ENCODE peak calls at places on chromosomes 12 and 14, in four cellular contexts. T, R, D and U are unnamed samples.

GRCh38 chr12:53968214-53969127 is 4.5 kb upstream of the HOXC11 start:
- DNase-seq in R (no peak), T (no peak), D (no peak), U (no peak)

GRCh38 chr14:102591372-102591943 is 991 bp upstream of the RCOR1 start:
- DNase-seq in T (peak; percentile 68), D (peak; percentile 22), R (peak; percentile 53), U (peak; percentile 42)

GRCh38 chr12:44000309-44000952 is 164.6 kb downstream of the TMEM117 start:
- DNase-seq in T (peak; percentile 89), R (no peak), D (no peak), U (no peak)

GRCh38 chr12:39595923-39596322 is 23.7 kb downstream of the ABCD2 start:
- DNase-seq in T (no peak), D (no peak), R (no peak), U (no peak)

GRCh38 chr12:10339441-10339840 is 31.8 kb downstream of the KLRD1 start:
- DNase-seq in T (no peak), D (no peak), R (no peak), U (no peak)

GRCh38 chr12:24797901-24798300 is 151.0 kb downstream of the BCAT1 start:
- DNase-seq in D (no peak), T (no peak), R (no peak), U (no peak)

GRCh38 chr12:95336387-95337067 is 118.9 kb downstream of the VEZT start:
- DNase-seq in T (peak; percentile 94), D (peak; percentile 55), R (peak; percentile 49), U (peak; percentile 57)

GRCh38 chr12:79344855-79345840 is 345.6 kb downstream of the PAWR start:
- DNase-seq in D (no peak), T (peak; percentile 85), R (no peak), U (no peak)

GRCh38 chr12:132116709-132117557 is 27.2 kb downstream of the DDX51 start:
- DNase-seq in D (no peak), T (no peak), R (no peak), U (no peak)

GRCh38 chr12:128259556-128260070 is 7.4 kb upstream of the TMEM132C start:
- DNase-seq in R (no peak), D (no peak), T (peak; percentile 41), U (no peak)

GRCh38 chr12:113007166-113007565 is 28.8 kb downstream of the OAS2 start:
- DNase-seq in R (no peak), T (no peak), D (no peak), U (no peak)

GRCh38 chr12:19301688-19302640 is 137.3 kb upstream of the AEBP2 start:
- DNase-seq in D (no peak), T (no peak), R (no peak), U (no peak)

GRCh38 chr12:46788247-46788887 is 37.4 kb downstream of the SLC38A4 start:
- DNase-seq in R (no peak), T (no peak), D (no peak), U (no peak)

GRCh38 chr14:63045234-63045611 is at the start of gene KCNH5:
- DNase-seq in R (peak; percentile 16), T (peak; percentile 83), D (no peak), U (no peak)

GRCh38 chr14:65604946-65605345 is 192.4 kb downstream of the FUT8 start:
- DNase-seq in T (no peak), R (no peak), D (no peak), U (no peak)

GRCh38 chr12:91140660-91141045 is 29.4 kb upstream of the LUM start:
- DNase-seq in R (no peak), T (no peak), D (no peak), U (no peak)

GRCh38 chr14:102241147-102241546 is 63.8 kb downstream of the MOK start:
- DNase-seq in T (no peak), R (no peak), D (no peak), U (no peak)

GRCh38 chr12:82805812-82806497 is 119.2 kb downstream of the TMTC2 start:
- DNase-seq in T (no peak), R (no peak), D (no peak), U (no peak)

GRCh38 chr14:67738740-67739504 is 37.2 kb downstream of the RDH12 start:
- DNase-seq in D (peak; percentile 79), T (no peak), R (peak; percentile 55), U (peak; percentile 89)

GRCh38 chr12:68495666-68496065 is 115.0 kb upstream of the RAP1B start:
- DNase-seq in D (no peak), R (no peak), T (no peak), U (no peak)

GRCh38 chr12:116594325-116595038 is 35.3 kb downstream of the MAP1LC3B2 start:
- DNase-seq in R (peak; percentile 49), T (no peak), D (no peak), U (peak; percentile 76)

GRCh38 chr12:68972570-68972969 is 39.6 kb upstream of the CPM start:
- DNase-seq in T (no peak), R (no peak), D (no peak), U (no peak)

GRCh38 chr12:30823764-30824163 is 69.0 kb upstream of the CAPRIN2 start:
- DNase-seq in T (peak; percentile 45), D (no peak), R (no peak), U (no peak)

GRCh38 chr12:108955225-108955835 is 65.5 kb downstream of the SVOP start:
- DNase-seq in T (no peak), R (peak; percentile 47), D (peak; percentile 21), U (no peak)

GRCh38 chr12:49705479-49706267 is 1.5 kb downstream of the FMNL3 start:
- DNase-seq in R (peak; percentile 29), D (no peak), T (peak; percentile 46), U (peak; percentile 77)

GRCh38 chr12:52566847-52567291 is 6.8 kb downstream of the KRT74 start:
- DNase-seq in D (no peak), R (peak; percentile 68), T (no peak), U (no peak)

GRCh38 chr12:53991077-53991460 is 6.1 kb downstream of the HOXC10 start:
- DNase-seq in D (peak; percentile 85), R (no peak), T (no peak), U (peak; percentile 88)

GRCh38 chr14:21521526-21521925 is 4.6 kb downstream of the SALL2 start:
- DNase-seq in R (no peak), T (no peak), D (no peak), U (no peak)

DNA sequence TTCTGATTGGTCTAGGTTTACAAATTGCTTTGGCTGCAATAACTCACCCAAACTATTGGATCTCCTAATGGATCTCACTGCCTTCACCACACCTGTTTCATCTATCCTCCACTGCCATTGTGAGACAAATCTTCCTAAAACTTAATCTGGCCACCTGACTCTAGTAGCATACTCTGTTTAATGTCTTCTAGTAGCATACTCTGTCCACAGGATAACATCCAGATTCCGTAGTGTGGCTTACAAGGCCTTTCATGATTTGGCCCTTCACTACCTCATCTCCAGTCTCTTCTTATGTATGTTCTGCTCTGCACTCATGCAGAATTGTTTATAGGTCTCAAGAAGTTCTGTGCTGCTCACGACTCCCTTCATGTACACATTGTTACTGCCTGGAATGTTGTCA is 10.0 kb downstream of the HSD17B6 start:
- DNase-seq in D (no peak), R (no peak), T (no peak), U (no peak)
- H3K27ac ChIP-seq in D (no peak overlapping the region), R (no peak overlapping the region), T (no peak overlapping the region), U (no peak overlapping the region)

DNA sequence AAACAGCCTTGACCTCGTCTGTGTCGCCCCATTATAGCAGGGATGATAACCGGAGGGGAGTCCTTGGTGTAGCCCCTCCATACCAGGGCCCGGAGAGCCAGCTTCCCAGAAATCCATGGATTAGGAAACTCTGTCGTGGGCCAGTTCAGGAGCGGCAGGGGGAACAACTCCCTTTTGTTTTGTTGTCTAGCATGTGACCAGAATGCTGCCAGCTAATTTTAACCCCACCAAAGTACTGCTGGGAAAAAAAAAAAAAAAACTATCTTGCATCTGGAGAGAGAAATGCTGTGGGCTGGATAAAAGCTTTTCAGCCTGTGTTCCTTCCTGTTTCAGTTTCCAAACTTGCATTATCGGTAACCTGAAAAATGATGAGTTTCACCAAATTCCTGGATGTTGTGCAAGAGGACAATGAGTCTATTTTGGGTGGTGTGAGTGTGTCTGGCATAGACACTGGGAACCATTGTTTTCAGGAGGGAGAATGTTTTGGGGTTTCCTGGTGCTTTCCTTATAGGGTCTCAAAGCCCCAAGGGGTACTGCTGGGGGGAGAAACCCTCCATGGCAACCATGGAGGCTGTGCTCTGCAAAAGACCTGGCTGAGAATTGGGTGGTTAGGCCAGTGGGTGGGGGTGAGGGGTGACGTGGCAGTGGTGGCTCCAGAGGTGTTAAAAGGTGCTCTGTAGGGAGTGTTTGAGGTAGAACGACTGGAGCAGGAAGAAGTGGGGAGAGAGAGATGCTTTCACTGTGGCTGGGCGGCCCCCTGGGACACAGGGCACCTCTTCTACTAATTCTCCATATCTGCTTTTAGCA is 14.9 kb upstream of the IRF2BPL start:
- DNase-seq in D (no peak), R (no peak), T (no peak), U (no peak)
- H3K4me3 ChIP-seq in D (peak overlapping the region; percentile 5), R (peak overlapping the region; percentile 33), T (no peak overlapping the region), U (no peak overlapping the region)

GRCh38 chr14:92624764-92625163 is 111.2 kb downstream of the RIN3 start:
- DNase-seq in T (no peak), D (no peak), R (no peak), U (no peak)
- H3K27ac ChIP-seq in T (no peak overlapping the region), D (no peak overlapping the region), R (no peak overlapping the region), U (no peak overlapping the region)

GRCh38 chr14:53109028-53109687 is 44.0 kb downstream of the DDHD1 start:
- DNase-seq in D (no peak), R (no peak), T (no peak), U (no peak)
- H3K4me3 ChIP-seq in D (peak overlapping the region; percentile 45), R (peak overlapping the region; percentile 29), T (no peak overlapping the region), U (peak overlapping the region; percentile 30)

GRCh38 chr12:103494388-103494787 is 1.4 kb downstream of the C12orf42 start:
- DNase-seq in D (no peak), R (no peak), T (no peak), U (no peak)

GRCh38 chr12:103495158-103495782 is 498 bp downstream of the C12orf42 start:
- DNase-seq in T (peak; percentile 84), R (no peak), D (no peak), U (no peak)

GRCh38 chr12:103498990-103499389 is 3.2 kb upstream of the C12orf42 start:
- DNase-seq in D (no peak), T (no peak), R (no peak), U (no peak)

GRCh38 chr12:103493199-103493598 is 2.6 kb downstream of the C12orf42 start:
- DNase-seq in D (no peak), T (no peak), R (no peak), U (no peak)

DNA sequence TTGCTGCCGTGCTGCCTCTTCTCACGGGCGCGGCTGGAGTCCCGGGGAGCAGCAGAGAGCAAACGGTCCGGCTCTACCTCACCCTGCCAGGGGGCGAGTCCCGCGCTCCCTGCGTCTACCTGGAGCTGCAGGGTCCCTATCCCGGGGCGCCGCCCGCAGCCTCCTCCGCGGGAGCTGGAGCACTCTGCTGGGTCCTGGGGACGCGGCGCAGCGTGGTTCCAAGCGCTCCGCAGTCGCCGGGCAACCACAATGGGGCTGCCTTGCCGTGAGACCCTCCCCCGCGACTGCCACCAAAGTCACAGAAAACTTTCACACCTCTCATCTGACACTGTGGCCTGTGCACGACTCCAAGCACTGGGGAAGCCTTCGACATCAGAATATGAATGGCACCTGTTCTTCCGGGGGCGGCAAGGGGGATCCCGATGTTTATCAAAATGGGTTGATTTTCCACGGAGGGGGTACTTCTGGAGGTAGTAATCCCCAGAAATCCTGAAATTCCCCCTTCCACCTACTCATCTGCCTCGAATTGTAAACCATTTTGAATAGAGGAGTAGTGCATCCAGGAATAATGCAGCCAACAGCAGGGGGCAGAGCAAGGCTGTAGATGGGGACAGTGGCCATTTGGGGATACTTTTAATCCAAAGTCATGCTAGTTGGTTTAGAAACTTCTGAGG is at the start of gene C12orf42:
- DNase-seq in T (peak; percentile 72), D (no peak), R (no peak), U (no peak)
- H3K27ac ChIP-seq in T (no peak within 1 kb of the TSS), D (no peak within 1 kb of the TSS), R (no peak within 1 kb of the TSS), U (no peak within 1 kb of the TSS)